ENCODE peak calls at places on chromosomes 2 and 18, in six cellular contexts. D, S, T, K, O and G are unnamed samples.

GRCh38 chr2:56334622-56335021 is 150.8 kb downstream of the CCDC85A start:
- DNase-seq in D (no peak), S (no peak), T (no peak), K (no peak), O (no peak), G (no peak)

GRCh38 chr18:56200381-56200831 is 438.0 kb downstream of the TXNL1 start:
- DNase-seq in D (no peak), S (no peak), T (no peak), K (no peak), O (no peak), G (no peak)

GRCh38 chr2:219331560-219332213 is 857 bp downstream of the RESP18 start:
- DNase-seq in D (no peak), S (no peak), T (no peak), K (peak; percentile 11), O (no peak), G (no peak)

GRCh38 chr18:28952339-28952738 is 775.4 kb upstream of the CDH2 start:
- DNase-seq in D (no peak), S (no peak), T (no peak), K (no peak), O (no peak), G (no peak)

GRCh38 chr2:191152841-191153240 is 2.0 kb upstream of the STAT4 start:
- DNase-seq in D (no peak), S (no peak), T (no peak), K (no peak), O (no peak), G (no peak)

GRCh38 chr2:237126519-237126918 is 40.8 kb downstream of the COPS8 start:
- DNase-seq in D (no peak), S (no peak), T (no peak), K (no peak), O (no peak), G (no peak)

GRCh38 chr2:47023332-47023731 is 107.7 kb upstream of the MCFD2 start:
- DNase-seq in D (no peak), S (no peak), T (no peak), K (no peak), O (no peak), G (no peak)

GRCh38 chr2:37387143-37387835 is 42.9 kb downstream of the QPCT start:
- DNase-seq in D (no peak), S (no peak), T (no peak), K (no peak), O (no peak), G (no peak)

GRCh38 chr2:38515155-38516074 is 87.3 kb downstream of the HNRNPLL start:
- DNase-seq in D (peak; percentile 36), S (no peak), T (no peak), K (peak; percentile 31), O (peak; percentile 65), G (peak; percentile 78)

GRCh38 chr18:24187049-24187448 is 48.2 kb downstream of the CABYR start:
- DNase-seq in D (no peak), S (no peak), T (no peak), K (no peak), O (no peak), G (no peak)

GRCh38 chr2:8754056-8754790 is 72.4 kb downstream of the ID2 start:
- DNase-seq in D (no peak), S (no peak), T (no peak), K (no peak), O (no peak), G (no peak)

GRCh38 chr18:10266236-10266585 is 188.2 kb upstream of the APCDD1 start:
- DNase-seq in D (no peak), S (no peak), T (no peak), K (no peak), O (no peak), G (no peak)

GRCh38 chr18:10274327-10274726 is 180.1 kb upstream of the APCDD1 start:
- DNase-seq in D (no peak), S (no peak), T (no peak), K (no peak), O (no peak), G (no peak)

GRCh38 chr18:10269226-10269625 is 185.2 kb upstream of the APCDD1 start:
- DNase-seq in D (no peak), S (no peak), T (no peak), K (no peak), O (no peak), G (no peak)

GRCh38 chr18:10271481-10271880 is 183.0 kb upstream of the APCDD1 start:
- DNase-seq in D (no peak), S (no peak), T (no peak), K (no peak), O (no peak), G (no peak)

GRCh38 chr18:10270160-10270571 is 184.3 kb upstream of the APCDD1 start:
- DNase-seq in D (peak; percentile 68), S (no peak), T (no peak), K (no peak), O (no peak), G (peak; percentile 43)
- TF ChIP-seq POLR2AphosphoS5 in D (peak; percentile 46), S (no peak), T (no peak), K (no peak), O (no peak), G (peak; percentile 20)

DNA sequence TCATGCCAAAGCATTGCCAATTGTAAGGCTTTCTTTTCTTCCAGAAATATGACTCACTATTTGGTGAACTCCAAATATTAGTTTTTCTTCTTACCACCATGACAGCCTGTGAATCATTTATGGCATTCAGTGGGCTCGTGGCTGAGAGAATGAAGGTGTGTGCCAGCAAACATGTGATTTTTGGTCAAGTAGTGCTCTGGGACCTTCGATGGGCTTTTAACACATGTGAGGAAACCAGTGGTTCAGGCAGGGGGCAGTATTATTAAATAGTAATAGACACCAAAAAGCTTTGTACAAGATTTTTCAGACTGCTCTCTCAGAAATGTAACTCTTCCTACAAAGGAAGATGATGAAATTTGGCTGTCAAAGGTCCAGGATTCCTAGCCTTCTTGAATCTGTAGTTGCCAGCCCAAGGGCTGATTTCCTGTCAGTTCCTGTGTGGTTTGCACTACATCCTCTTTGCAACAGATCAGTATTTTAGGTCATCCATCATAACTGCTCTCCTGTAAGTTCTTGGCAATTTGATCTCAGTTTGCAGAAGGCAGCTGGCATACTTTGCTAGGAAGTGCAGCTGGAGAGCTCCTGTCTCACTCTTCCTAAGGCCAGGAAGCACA is 64.3 kb downstream of the BABAM2 start:
- DNase-seq in D (no peak), S (peak; percentile 16), T (no peak), K (peak; percentile 27), O (peak; percentile 83), G (peak; percentile 48)
- TF ChIP-seq POLR2A in D (no peak), S (no peak), T (no peak), K (no peak), O (no peak), G (no peak)

GRCh38 chr2:188983427-188984101 is 9.4 kb downstream of the COL3A1 start:
- DNase-seq in D (no peak), S (no peak), T (no peak), K (no peak), O (no peak), G (no peak)

GRCh38 chr2:188984680-188985079 is 10.5 kb downstream of the COL3A1 start:
- DNase-seq in D (no peak), S (no peak), T (no peak), K (no peak), O (no peak), G (no peak)

GRCh38 chr2:188979730-188980123 is 5.6 kb downstream of the COL3A1 start:
- DNase-seq in D (no peak), S (no peak), T (no peak), K (no peak), O (no peak), G (no peak)

GRCh38 chr2:188986839-188987238 is 12.7 kb downstream of the COL3A1 start:
- DNase-seq in D (no peak), S (no peak), T (no peak), K (no peak), O (no peak), G (no peak)

GRCh38 chr2:188984126-188984525 is 10.0 kb downstream of the COL3A1 start:
- DNase-seq in D (no peak), S (no peak), T (no peak), K (no peak), O (no peak), G (no peak)
- TF ChIP-seq CTCF in D (no peak), S (no peak), T (no peak), K (no peak), O (no peak), G (no peak)

DNA sequence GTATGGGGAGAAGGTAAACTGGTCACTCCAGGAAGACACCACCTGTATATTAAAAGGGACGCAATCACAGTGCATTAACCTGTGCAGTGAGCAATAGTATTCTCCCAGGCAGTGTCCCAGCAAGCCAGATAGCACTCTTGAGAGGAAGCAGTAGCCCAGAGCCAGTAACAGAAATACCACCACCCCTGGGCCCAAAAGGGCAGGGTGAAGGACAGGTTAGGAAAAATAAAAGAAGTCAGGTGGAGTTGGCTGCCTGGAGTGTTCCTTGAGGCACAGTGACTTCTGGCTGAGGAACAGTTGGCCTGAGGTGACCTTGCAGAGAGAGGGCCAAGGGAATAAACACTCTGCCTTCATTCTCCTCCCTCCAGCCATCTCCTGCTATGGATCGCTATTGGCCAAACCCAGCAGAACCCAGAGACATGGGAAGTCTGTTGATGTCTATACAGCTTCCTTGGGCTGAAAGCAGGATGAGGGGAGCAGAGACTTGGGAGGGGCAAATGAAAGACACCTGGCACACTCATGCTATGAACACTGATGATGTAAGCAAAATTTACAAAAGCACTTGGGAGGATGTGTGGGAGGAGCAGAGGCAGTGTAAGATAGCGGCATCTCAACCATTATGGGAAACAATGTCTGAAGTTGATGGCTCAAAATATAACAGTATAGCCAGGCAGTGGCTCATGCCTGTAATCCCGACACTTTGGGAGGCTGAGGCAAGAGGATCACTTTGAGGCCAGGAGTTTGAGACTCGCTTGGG is 7.5 kb downstream of the C18orf32 start:
- DNase-seq in D (no peak), S (no peak), T (no peak), K (no peak), O (no peak), G (no peak)
- TF ChIP-seq POLR2AphosphoS5 in D (no peak), S (no peak), T (no peak), K (no peak), O (no peak), G (no peak)

GRCh38 chr2:128185576-128185975 is 94.6 kb downstream of the UGGT1 start:
- DNase-seq in D (no peak), S (no peak), T (no peak), K (no peak), O (no peak), G (no peak)

GRCh38 chr2:128187032-128187654 is 96.1 kb downstream of the UGGT1 start:
- DNase-seq in D (no peak), S (no peak), T (no peak), K (no peak), O (no peak), G (no peak)
- TF ChIP-seq POLR2A in D (no peak), S (no peak), T (no peak), K (no peak), O (no peak), G (no peak)